ENCODE peak calls at places on chromosomes 3 and 15, in six cellular contexts. O is IMR-90, K is memory B cell, Q is cardiac muscle cell, R is choroid plexus epithelial cell, L is T-helper 1 cell. U is an unnamed sample.

GRCh38 chr3:26613999-26614398 is 8.6 kb upstream of the LRRC3B start:
- DNase-seq in O (no peak), K (no peak), Q (no peak), R (no peak), L (no peak), U (no peak)

GRCh38 chr3:125045194-125045593 is 10.6 kb downstream of the HEG1 start:
- DNase-seq in O (no peak), K (no peak), Q (no peak), R (peak; percentile 47), L (no peak), U (no peak)

GRCh38 chr3:41200669-41201021 is 1.3 kb downstream of the CTNNB1 start:
- DNase-seq in O (peak; percentile 51), K (no peak), Q (peak; percentile 42), R (peak; percentile 88), L (no peak), U (peak; percentile 10)

GRCh38 chr15:59294961-59295741 is 77.5 kb downstream of the MYO1E start:
- DNase-seq in O (peak; percentile 95), K (no peak), Q (no peak), R (peak; percentile 90), L (no peak), U (no peak)

GRCh38 chr3:35537265-35537664 is 102.1 kb upstream of the ARPP21 start:
- DNase-seq in O (no peak), K (no peak), Q (no peak), R (peak; percentile 35), L (no peak), U (no peak)

GRCh38 chr3:46094506-46094905 is 67.2 kb upstream of the XCR1 start:
- DNase-seq in O (no peak), K (no peak), Q (no peak), R (no peak), L (no peak), U (no peak)

GRCh38 chr3:11364181-11364580 is 92.0 kb downstream of the ATG7 start:
- DNase-seq in O (peak; percentile 79), K (no peak), Q (no peak), R (peak; percentile 37), L (no peak), U (no peak)

GRCh38 chr3:25897019-25897418 is 107.1 kb downstream of the OXSM start:
- DNase-seq in O (no peak), K (no peak), Q (peak; percentile 65), R (peak; percentile 13), L (no peak), U (no peak)

U was measured in activated T-helper 2 cell treated with anti-CD3 and anti-CD28 coated beads, Interferon-gamma antibody, Interleukin-2, Interleukin-4, amounts not matched to agents 10 μg/mL and 5 μg/mL and 100 μg/mL, durations not matched to agents 14 hours and 24 hours and 36 hours.